ENCODE peak calls at places on chromosomes 13 and 19, in nine cellular contexts. S, E, A, W, G, V, H, C and X are unnamed samples.

GRCh38 chr19:52673014-52673413 is 34.9 kb upstream of the ZNF83 start:
- DNase-seq in S (no peak), E (no peak), A (no peak), W (no peak), G (no peak), V (no peak), H (no peak), C (no peak), X (no peak)

GRCh38 chr19:5612891-5613290 is 9.7 kb downstream of the SAFB2 start:
- DNase-seq in S (no peak), E (no peak), A (no peak), W (no peak), G (no peak), V (no peak), H (no peak), C (no peak), X (no peak)

GRCh38 chr13:99759163-99759552 is 212.4 kb downstream of the ZIC5 start:
- DNase-seq in S (no peak), E (no peak), A (no peak), W (no peak), G (no peak), V (no peak), H (no peak), C (no peak), X (no peak)

GRCh38 chr19:19137556-19138109 is 645 bp downstream of the TMEM161A start:
- DNase-seq in S (no peak), E (no peak), A (no peak), W (peak), G (peak), V (peak), H (no peak), C (peak), X (no peak)

GRCh38 chr13:110283661-110284516 is 23.1 kb downstream of the COL4A1 start:
- DNase-seq in S (no peak), E (no peak), A (no peak), W (peak), G (no peak), V (no peak), H (no peak), C (no peak), X (no peak)

GRCh38 chr19:5128251-5128931 is 159.5 kb downstream of the KDM4B start:
- DNase-seq in S (no peak), E (no peak), A (no peak), W (peak), G (peak), V (peak), H (peak), C (peak), X (no peak)

GRCh38 chr13:44045179-44045562 is 165.5 kb downstream of the LACC1 start:
- DNase-seq in S (no peak), E (no peak), A (no peak), W (no peak), G (peak), V (no peak), H (no peak), C (peak), X (no peak)

GRCh38 chr13:103557878-103558277 is 491.7 kb upstream of the SLC10A2 start:
- DNase-seq in S (no peak), E (no peak), A (no peak), W (no peak), G (no peak), V (no peak), H (no peak), C (no peak), X (no peak)

GRCh38 chr13:20303636-20304035 is 71.5 kb upstream of the GJB6 start:
- DNase-seq in S (peak), E (no peak), A (no peak), W (peak), G (no peak), V (no peak), H (no peak), C (no peak), X (no peak)

GRCh38 chr13:54234607-54235006 is 1206.0 kb downstream of the OLFM4 start:
- DNase-seq in S (peak), E (no peak), A (no peak), W (no peak), G (no peak), V (no peak), H (no peak), C (no peak), X (no peak)

GRCh38 chr19:51407631-51408131 is 9.8 kb downstream of the SIGLEC10 start:
- DNase-seq in S (peak), E (no peak), A (peak), W (peak), G (no peak), V (peak), H (peak), C (peak), X (peak)

GRCh38 chr13:103081435-103081834 is 15.2 kb upstream of the SLC10A2 start:
- DNase-seq in S (peak), E (no peak), A (no peak), W (no peak), G (no peak), V (no peak), H (no peak), C (no peak), X (no peak)

GRCh38 chr13:104683789-104684188 is 1617.6 kb upstream of the SLC10A2 start:
- DNase-seq in S (peak), E (no peak), A (no peak), W (no peak), G (no peak), V (peak), H (no peak), C (peak), X (no peak)

GRCh38 chr13:45063261-45063870 is 56.9 kb upstream of the GTF2F2 start:
- DNase-seq in S (no peak), E (no peak), A (no peak), W (peak), G (no peak), V (no peak), H (no peak), C (no peak), X (no peak)

GRCh38 chr19:35959040-35959967 is 23.1 kb downstream of the LRFN3 start:
- DNase-seq in S (no peak), E (no peak), A (no peak), W (peak), G (peak), V (peak), H (peak), C (peak), X (no peak)

GRCh38 chr13:36530050-36530789 is 97.9 kb downstream of the CCNA1 start:
- DNase-seq in S (peak), E (no peak), A (no peak), W (no peak), G (no peak), V (no peak), H (no peak), C (peak), X (no peak)

GRCh38 chr19:19538077-19538764 is at the start of gene CILP2:
- DNase-seq in S (peak), E (no peak), A (peak), W (peak), G (peak), V (peak), H (peak), C (peak), X (no peak)

GRCh38 chr19:11848594-11849263 is at the start of gene ZNF439:
- DNase-seq in S (peak), E (peak), A (peak), W (peak), G (peak), V (peak), H (peak), C (peak), X (no peak)

GRCh38 chr19:9219489-9219888 is at the start of gene OR7D4:
- DNase-seq in S (no peak), E (no peak), A (no peak), W (no peak), G (no peak), V (no peak), H (no peak), C (no peak), X (no peak)

GRCh38 chr19:7529610-7530490 is 5.7 kb upstream of the PNPLA6 start:
- DNase-seq in S (no peak), E (no peak), A (no peak), W (no peak), G (no peak), V (no peak), H (no peak), C (no peak), X (no peak)

GRCh38 chr19:45560038-45560437 is 24.6 kb downstream of the OPA3 start:
- DNase-seq in S (no peak), E (no peak), A (no peak), W (no peak), G (no peak), V (no peak), H (no peak), C (no peak), X (no peak)

GRCh38 chr19:18469245-18470107 is 31.5 kb upstream of the ISYNA1 start:
- DNase-seq in S (peak), E (no peak), A (peak), W (peak), G (peak), V (peak), H (peak), C (peak), X (peak)

GRCh38 chr13:113455384-113455783 is 2.1 kb upstream of the ADPRHL1 start:
- DNase-seq in S (no peak), E (no peak), A (no peak), W (no peak), G (no peak), V (no peak), H (no peak), C (no peak), X (no peak)

GRCh38 chr19:17090501-17091074 is 15.0 kb downstream of the MYO9B start:
- DNase-seq in S (no peak), E (no peak), A (no peak), W (peak), G (no peak), V (no peak), H (no peak), C (no peak), X (no peak)

GRCh38 chr19:15629003-15629880 is 11.5 kb upstream of the CYP4F3 start:
- DNase-seq in S (peak), E (peak), A (peak), W (peak), G (peak), V (peak), H (no peak), C (peak), X (peak)

GRCh38 chr19:49863254-49863934 is 4.0 kb downstream of the PNKP start:
- DNase-seq in S (no peak), E (no peak), A (no peak), W (no peak), G (no peak), V (no peak), H (no peak), C (no peak), X (no peak)

GRCh38 chr19:34253711-34254551 is 423 bp upstream of the GARRE1 start:
- DNase-seq in S (peak), E (no peak), A (peak), W (peak), G (no peak), V (peak), H (peak), C (peak), X (no peak)

GRCh38 chr19:6238643-6239281 is 41.0 kb downstream of the MLLT1 start:
- DNase-seq in S (peak), E (no peak), A (no peak), W (peak), G (no peak), V (no peak), H (no peak), C (no peak), X (no peak)

GRCh38 chr19:30226464-30227070 is 145.6 kb upstream of the ZNF536 start:
- DNase-seq in S (no peak), E (no peak), A (no peak), W (peak), G (peak), V (peak), H (peak), C (peak), X (no peak)

GRCh38 chr13:98875146-98875729 is 102.6 kb downstream of the DOCK9 start:
- DNase-seq in S (no peak), E (peak), A (no peak), W (no peak), G (no peak), V (peak), H (no peak), C (no peak), X (no peak)

GRCh38 chr19:48918071-48918470 is 15.4 kb upstream of the DHDH start:
- DNase-seq in S (no peak), E (no peak), A (peak), W (no peak), G (no peak), V (no peak), H (no peak), C (no peak), X (no peak)

GRCh38 chr13:111031531-111031961 is 83.6 kb upstream of the ARHGEF7 start:
- DNase-seq in S (peak), E (no peak), A (no peak), W (peak), G (no peak), V (no peak), H (no peak), C (no peak), X (no peak)

DNA sequence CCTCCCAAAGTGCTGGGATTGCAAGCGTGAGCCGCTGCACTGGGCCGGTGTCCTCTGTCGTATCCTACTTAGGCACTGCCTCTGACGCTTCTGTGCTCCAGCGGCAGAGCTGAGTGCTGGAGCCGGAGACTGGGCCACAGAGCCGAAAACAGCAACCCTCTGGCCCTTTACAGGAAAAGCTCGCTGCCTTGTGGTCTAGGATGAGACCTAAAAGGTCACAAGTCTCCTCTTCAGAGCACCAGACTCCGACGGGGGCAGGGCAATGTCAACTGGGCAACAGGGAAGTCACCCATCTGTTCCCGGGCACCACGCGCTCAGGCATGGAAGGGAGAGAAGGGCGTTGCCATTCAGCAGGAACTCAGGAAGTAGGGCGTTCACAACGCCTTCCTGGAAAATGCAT is 91.7 kb downstream of the GADD45B start:
- DNase-seq in S (no peak), E (no peak), A (no peak), W (peak), G (no peak), V (no peak), H (no peak), C (no peak), X (no peak)
- H2AFZ ChIP-seq in S (no peak), E (no peak), A (no peak), W (peak), G (no peak), V (no peak), H (no peak), C (no peak), X (no peak)

GRCh38 chr13:73138276-73138950 is 79.6 kb downstream of the KLF5 start:
- DNase-seq in S (peak), E (no peak), A (no peak), W (peak), G (no peak), V (peak), H (peak), C (no peak), X (no peak)
- TF ChIP-seq EZH2phosphoT487 in S (no peak), E (no peak), A (no peak), W (no peak), G (no peak), V (no peak), H (no peak), C (no peak), X (no peak)

GRCh38 chr19:12918253-12918652 is 840 bp downstream of the SYCE2 start:
- DNase-seq in S (no peak), E (no peak), A (no peak), W (no peak), G (no peak), V (no peak), H (no peak), C (no peak), X (no peak)

GRCh38 chr19:12913011-12913561 is 6.0 kb downstream of the SYCE2 start:
- DNase-seq in S (peak), E (no peak), A (no peak), W (peak), G (peak), V (peak), H (peak), C (peak), X (no peak)

DNA sequence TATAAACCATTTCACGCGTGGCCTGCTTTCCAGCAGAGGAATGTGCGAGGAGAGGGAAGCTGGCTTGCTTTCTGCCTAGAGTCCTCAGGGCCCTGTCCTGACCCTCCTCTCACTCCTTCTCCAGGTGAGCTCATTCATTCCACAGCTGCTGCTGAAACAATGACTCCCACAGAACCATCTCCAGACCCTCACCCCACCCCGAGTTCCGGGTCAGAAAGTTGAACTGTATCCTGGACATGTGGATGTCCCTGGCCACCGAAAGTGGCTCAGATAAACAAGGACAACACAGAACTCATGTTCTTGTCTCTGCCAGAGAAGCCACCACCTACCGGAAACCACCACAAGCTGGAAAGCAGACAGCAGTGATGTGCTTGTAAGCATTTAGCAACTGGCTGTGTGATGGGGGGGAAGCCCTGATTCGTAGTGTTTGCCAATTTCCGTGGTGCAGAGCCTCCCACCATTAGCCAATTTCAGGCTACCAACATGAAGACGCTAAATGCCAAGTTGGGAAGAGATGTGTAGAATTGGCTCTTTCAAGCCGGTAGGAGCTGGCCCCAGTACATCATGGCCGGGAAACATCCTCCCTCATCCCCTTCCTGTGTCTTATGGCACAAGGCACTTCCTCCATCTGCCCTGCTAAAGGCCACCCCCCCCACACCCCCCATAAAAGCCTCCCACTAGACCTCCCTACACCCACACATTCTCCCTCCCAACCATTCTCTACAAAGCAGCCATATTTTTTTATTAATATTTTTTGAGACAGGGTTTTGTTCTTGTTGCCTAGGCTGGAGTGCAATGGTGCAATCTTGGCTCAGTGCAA is 5.0 kb downstream of the SYCE2 start:
- DNase-seq in S (no peak), E (peak), A (peak), W (peak), G (no peak), V (no peak), H (no peak), C (peak), X (no peak)
- H2AFZ ChIP-seq in S (peak), E (peak), A (no peak), W (peak), G (no peak), V (peak), H (no peak), C (no peak), X (no peak)

DNA sequence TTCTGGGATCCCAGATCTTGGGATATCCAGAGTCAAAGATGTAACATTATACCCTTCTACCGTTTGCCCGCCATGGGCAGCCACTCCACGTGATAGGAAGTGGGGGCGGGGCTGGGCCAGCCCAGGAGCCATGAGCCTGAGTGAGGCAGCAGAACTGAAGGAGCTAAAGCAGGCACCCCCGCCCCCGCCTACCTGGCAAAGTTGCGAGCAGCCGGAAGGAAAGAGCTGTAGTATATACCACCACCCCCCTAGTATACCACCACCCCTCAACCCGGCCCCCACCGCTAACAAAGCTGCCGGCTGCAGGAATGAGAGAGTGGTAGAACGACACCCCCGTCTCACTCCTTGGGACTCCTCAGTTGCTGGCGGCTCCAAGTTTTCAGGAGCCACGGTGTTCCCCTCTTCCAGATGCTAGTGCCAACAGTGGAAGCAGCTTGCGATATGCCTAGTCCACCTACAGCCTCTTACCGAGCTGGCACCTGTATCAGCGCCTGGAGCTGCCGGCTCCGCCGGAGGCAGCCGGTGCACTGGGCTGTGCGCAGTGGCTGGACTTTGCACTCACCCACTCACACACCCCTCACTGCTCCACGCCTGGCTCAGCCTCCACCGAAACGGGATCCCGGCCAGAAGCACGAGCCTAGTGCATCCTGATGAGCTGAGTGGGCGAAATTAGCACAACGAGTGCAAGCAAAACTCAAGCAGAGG is 230.7 kb upstream of the PRR20A start:
- DNase-seq in S (no peak), E (no peak), A (no peak), W (no peak), G (no peak), V (no peak), H (no peak), C (no peak), X (no peak)
- TF ChIP-seq EZH2phosphoT487 in S (no peak), E (no peak), A (no peak), W (no peak), G (no peak), V (no peak), H (no peak), C (no peak), X (no peak)

GRCh38 chr13:80074811-80075210 is 266.1 kb downstream of the SPRY2 start:
- DNase-seq in S (no peak), E (no peak), A (no peak), W (no peak), G (no peak), V (no peak), H (no peak), C (no peak), X (no peak)

GRCh38 chr13:80074143-80074752 is 266.7 kb downstream of the SPRY2 start:
- DNase-seq in S (no peak), E (no peak), A (no peak), W (no peak), G (no peak), V (no peak), H (no peak), C (no peak), X (no peak)

GRCh38 chr13:80072231-80072630 is 268.7 kb downstream of the SPRY2 start:
- DNase-seq in S (no peak), E (no peak), A (no peak), W (no peak), G (no peak), V (no peak), H (no peak), C (no peak), X (no peak)

GRCh38 chr13:80069374-80069773 is 271.6 kb downstream of the SPRY2 start:
- DNase-seq in S (no peak), E (no peak), A (no peak), W (no peak), G (no peak), V (no peak), H (no peak), C (no peak), X (no peak)

DNA sequence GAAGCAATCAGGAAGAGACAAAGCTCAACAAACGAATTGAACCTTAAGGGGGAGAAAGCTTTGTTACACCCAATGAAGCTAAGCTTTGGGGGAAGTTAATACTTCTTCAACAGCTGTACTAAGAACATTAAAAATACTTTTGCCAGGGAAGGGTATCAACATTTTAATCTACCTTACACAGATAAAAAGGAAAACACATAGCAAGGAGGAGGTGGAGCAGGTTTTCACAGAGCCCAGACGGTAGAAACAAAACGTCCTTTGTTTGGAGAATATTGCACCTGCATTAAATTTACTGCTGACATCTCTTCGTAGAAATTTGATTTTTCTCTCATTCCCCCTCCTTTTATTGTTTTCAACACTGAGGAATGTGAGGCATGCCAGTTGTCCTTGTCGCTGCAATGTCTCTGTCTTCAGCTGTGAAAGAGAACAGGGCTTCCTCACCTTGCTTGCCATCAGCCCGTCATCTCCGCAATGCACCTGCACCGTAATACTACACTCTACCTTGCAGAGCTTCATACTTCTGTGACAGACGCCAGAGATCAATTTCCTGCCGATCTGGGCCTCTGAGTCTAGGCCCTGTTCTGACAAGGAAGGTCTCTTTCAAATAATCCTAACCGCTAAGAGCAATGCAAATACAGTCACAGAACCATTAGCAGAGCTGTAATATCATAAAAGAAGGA is 270.8 kb downstream of the SPRY2 start:
- DNase-seq in S (no peak), E (no peak), A (no peak), W (no peak), G (no peak), V (peak), H (no peak), C (peak), X (no peak)
- H2AFZ ChIP-seq in S (no peak), E (no peak), A (no peak), W (no peak), G (no peak), V (no peak), H (no peak), C (no peak), X (no peak)